ENCODE peak calls at places on chromosome X, in four cellular contexts. L is HCT116, Q is A549, X is K562. K is an unnamed sample.

GRCh38 chrX:138858946-138859345 is 147.4 kb upstream of the FGF13 start:
- DNase-seq in L (no peak), Q (no peak), X (no peak), K (no peak)

GRCh38 chrX:146090732-146091131 is 273.1 kb downstream of the SLITRK2 start:
- DNase-seq in L (no peak), Q (no peak), X (no peak), K (no peak)

GRCh38 chrX:70496491-70496890 is 51.9 kb downstream of the DLG3 start:
- DNase-seq in L (no peak), Q (no peak), X (no peak), K (no peak)

GRCh38 chrX:138917781-138918180 is 206.3 kb upstream of the FGF13 start:
- DNase-seq in L (no peak), Q (no peak), X (no peak), K (no peak)

GRCh38 chrX:87572911-87573310 is 55.3 kb downstream of the KLHL4 start:
- DNase-seq in L (no peak), Q (no peak), X (no peak), K (no peak)

GRCh38 chrX:135087867-135088266 is 32.5 kb downstream of the ETDB start:
- DNase-seq in L (no peak), Q (no peak), X (no peak), K (no peak)

GRCh38 chrX:85994228-85994627 is 53.1 kb downstream of the CHM start:
- DNase-seq in L (no peak), Q (no peak), X (no peak), K (no peak)

GRCh38 chrX:13153796-13154195 is 109.4 kb upstream of the FAM9C start:
- DNase-seq in L (no peak), Q (no peak), X (no peak), K (no peak)

GRCh38 chrX:109632906-109633504 is 8.0 kb upstream of the KCNE5 start:
- DNase-seq in L (no peak), Q (peak), X (peak), K (peak)

GRCh38 chrX:31228415-31228832 is 156.6 kb upstream of the FTHL17 start:
- DNase-seq in L (no peak), Q (no peak), X (no peak), K (no peak)

GRCh38 chrX:138939038-138939437 is 227.5 kb upstream of the FGF13 start:
- DNase-seq in L (no peak), Q (no peak), X (no peak), K (no peak)

GRCh38 chrX:78922754-78923153 is 22.4 kb upstream of the P2RY10 start:
- DNase-seq in L (no peak), Q (no peak), X (no peak), K (no peak)

GRCh38 chrX:66728818-66729271 is 90.0 kb upstream of the EDA2R start:
- DNase-seq in L (no peak), Q (peak), X (peak), K (peak)

GRCh38 chrX:123873956-123874355 is 14.1 kb downstream of the XIAP start:
- DNase-seq in L (no peak), Q (no peak), X (no peak), K (peak)

GRCh38 chrX:149877636-149878035 is 3.3 kb upstream of the MAGEA8 start:
- DNase-seq in L (no peak), Q (peak), X (no peak), K (no peak)

GRCh38 chrX:30643313-30643821 is 9.9 kb upstream of the GK start:
- DNase-seq in L (no peak), Q (no peak), X (no peak), K (no peak)

GRCh38 chrX:21176927-21177571 is 197.2 kb upstream of the CNKSR2 start:
- DNase-seq in L (no peak), Q (peak), X (no peak), K (no peak)

GRCh38 chrX:102950908-102951866 is 14.1 kb downstream of the RAB40AL start:
- DNase-seq in L (peak), Q (peak), X (peak), K (peak)

GRCh38 chrX:103254171-103254824 is 657 bp downstream of the TCEAL8 start:
- DNase-seq in L (peak), Q (peak), X (peak), K (peak)

GRCh38 chrX:83771664-83772063 is 89.3 kb upstream of the CYLC1 start:
- DNase-seq in L (no peak), Q (no peak), X (no peak), K (no peak)

GRCh38 chrX:109716431-109717028 is 16.5 kb downstream of the ACSL4 start:
- DNase-seq in L (no peak), Q (no peak), X (no peak), K (peak)

GRCh38 chrX:125407314-125407713 is 87.6 kb downstream of the TEX13C start:
- DNase-seq in L (no peak), Q (no peak), X (no peak), K (no peak)

GRCh38 chrX:39907964-39908616 is 189.7 kb downstream of the BCOR start:
- DNase-seq in L (peak), Q (peak), X (no peak), K (peak)

GRCh38 chrX:115900425-115900824 is 270.1 kb upstream of the AGTR2 start:
- DNase-seq in L (no peak), Q (no peak), X (no peak), K (no peak)

GRCh38 chrX:9595131-9595530 is 130.3 kb downstream of the TBL1X start:
- DNase-seq in L (no peak), Q (no peak), X (no peak), K (no peak)

GRCh38 chrX:131677655-131678628 is 134.1 kb downstream of the OR13H1 start:
- DNase-seq in L (peak), Q (peak), X (peak), K (peak)

GRCh38 chrX:19611636-19612376 is 96.5 kb upstream of the MAP3K15 start:
- DNase-seq in L (no peak), Q (no peak), X (no peak), K (no peak)

GRCh38 chrX:101265869-101266428 is 25.2 kb downstream of the TAF7L start:
- DNase-seq in L (no peak), Q (no peak), X (no peak), K (peak)

GRCh38 chrX:69705818-69706217 is 89.9 kb downstream of the EDA start:
- DNase-seq in L (no peak), Q (no peak), X (no peak), K (no peak)

GRCh38 chrX:25198253-25198652 is 182.5 kb upstream of the ARX start:
- DNase-seq in L (no peak), Q (no peak), X (no peak), K (no peak)

GRCh38 chrX:63350551-63350950 is 581 bp downstream of the SPIN4 start:
- DNase-seq in L (no peak), Q (peak), X (peak), K (peak)

GRCh38 chrX:86047174-86047991 is at the start of gene CHM:
- DNase-seq in L (peak), Q (peak), X (peak), K (peak)

GRCh38 chrX:29435396-29435795 is 780.0 kb upstream of the MAGEB2 start:
- DNase-seq in L (no peak), Q (no peak), X (no peak), K (peak)

GRCh38 chrX:41148553-41148952 is 63.3 kb downstream of the USP9X start:
- DNase-seq in L (no peak), Q (no peak), X (no peak), K (peak)

GRCh38 chrX:133413218-133413925 is 1.9 kb downstream of the GPC4 start:
- DNase-seq in L (no peak), Q (no peak), X (no peak), K (no peak)

GRCh38 chrX:28189011-28189410 is 207.8 kb upstream of the DCAF8L1 start:
- DNase-seq in L (peak), Q (peak), X (no peak), K (peak)
- TF ChIP-seq MAX in L (no peak), Q (no peak), X (no peak), K (no peak)

GRCh38 chrX:48496660-48497059 is 12.1 kb upstream of the PORCN start:
- DNase-seq in L (no peak), Q (no peak), X (peak), K (no peak)
- TF ChIP-seq MAX in L (no peak), Q (no peak), X (no peak), K (no peak)

DNA sequence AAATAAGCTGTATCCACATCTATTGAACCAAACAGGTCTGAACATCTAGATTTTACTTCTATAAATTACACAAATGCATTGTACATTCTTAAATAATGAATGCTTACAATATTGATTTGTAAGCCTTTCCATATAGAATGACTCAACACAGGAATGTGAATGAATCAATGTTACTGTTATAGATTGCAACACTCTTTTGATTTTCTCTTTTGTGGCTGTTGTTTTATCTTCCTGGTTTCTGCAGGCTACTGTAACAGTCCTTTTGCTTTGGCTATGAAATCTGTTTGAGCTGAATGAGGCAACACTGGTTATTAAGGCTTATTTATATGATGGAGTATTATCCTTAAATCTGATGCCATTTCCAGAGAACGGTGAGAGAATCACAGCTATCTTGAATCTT is 49.5 kb downstream of the GPR50 start:
- DNase-seq in L (no peak), Q (no peak), X (no peak), K (no peak)
- TF ChIP-seq MAX in L (no peak), Q (no peak), X (no peak), K (no peak)

DNA sequence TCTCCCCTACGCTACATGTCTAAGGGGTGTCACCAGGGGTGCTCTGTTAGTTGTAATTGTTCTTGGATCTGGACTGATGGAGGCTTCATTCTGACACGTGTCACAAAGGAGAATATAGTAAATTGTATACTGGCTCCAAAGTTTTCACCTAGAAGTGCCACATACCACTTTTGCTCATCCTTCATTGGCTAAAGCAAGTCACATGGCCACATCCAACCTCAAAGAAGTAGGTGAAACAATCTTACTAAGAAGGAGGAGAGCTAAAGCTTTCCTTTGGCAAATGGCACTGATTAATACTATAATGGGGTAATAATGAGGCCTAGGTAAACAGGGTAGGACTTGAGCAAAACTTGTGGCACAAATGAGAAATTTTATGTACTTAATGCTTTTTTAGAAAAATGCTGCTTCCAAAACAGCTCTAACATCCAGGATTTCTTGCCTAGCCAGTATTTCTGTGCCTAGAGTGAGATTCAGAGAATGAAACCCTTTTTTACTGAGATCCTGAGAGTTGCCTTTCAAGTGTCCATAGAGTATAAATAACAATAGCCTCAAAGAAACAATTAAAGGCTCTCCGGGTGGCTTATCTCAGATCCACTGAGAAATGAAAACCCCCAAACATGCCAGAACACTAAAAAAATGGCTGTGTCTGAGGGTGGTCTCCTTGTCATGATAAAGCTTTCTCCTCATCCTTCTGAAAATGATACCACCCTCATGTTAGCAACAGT is 34.7 kb downstream of the NHS start:
- DNase-seq in L (no peak), Q (no peak), X (no peak), K (no peak)
- TF ChIP-seq MAX in L (no peak), Q (no peak), X (no peak), K (no peak)

DNA sequence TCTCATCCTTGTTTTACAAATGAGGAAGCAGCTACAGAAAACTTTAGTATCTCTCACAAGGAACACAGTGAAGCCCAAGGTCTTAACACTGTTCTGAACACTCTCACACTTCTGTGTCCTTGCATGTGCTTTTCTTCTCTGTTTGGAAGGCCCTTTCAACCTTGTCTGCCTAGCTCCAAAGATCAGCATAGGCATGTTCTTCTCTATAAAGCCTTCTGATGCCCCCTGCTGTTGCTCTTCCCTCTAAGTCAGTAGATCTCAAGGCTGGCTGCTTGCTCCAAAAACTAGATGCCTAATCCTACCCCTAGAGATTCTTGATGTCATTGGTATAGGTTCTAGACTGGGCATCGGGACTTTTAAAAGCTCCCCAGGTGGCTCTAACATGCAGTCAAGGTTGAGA is 5.9 kb downstream of the APOO start:
- DNase-seq in L (peak), Q (peak), X (peak), K (peak)
- TF ChIP-seq MAX in L (no peak), Q (peak), X (no peak), K (no peak)

DNA sequence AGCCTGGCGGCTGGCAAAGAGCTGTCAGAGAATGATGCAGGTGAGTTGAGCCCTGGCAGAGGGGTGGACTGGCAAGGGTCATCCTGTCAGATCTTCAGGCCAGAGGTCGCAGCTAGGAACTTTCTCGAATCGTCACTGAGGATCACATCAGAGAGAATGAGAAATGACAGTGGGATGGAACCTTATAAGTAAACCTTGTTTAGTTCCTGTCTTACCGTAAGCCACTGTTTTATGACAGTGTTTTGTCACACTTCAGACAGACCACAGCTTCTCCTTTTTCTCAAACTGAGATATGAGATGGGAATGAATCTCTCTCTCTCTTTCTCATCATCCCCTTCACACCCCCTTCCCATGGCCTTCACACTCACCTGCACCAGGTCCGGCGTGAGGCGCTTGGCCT is 9.3 kb downstream of the DIPK2B start:
- DNase-seq in L (no peak), Q (no peak), X (no peak), K (no peak)
- TF ChIP-seq MAX in L (no peak), Q (no peak), X (no peak), K (no peak)

DNA sequence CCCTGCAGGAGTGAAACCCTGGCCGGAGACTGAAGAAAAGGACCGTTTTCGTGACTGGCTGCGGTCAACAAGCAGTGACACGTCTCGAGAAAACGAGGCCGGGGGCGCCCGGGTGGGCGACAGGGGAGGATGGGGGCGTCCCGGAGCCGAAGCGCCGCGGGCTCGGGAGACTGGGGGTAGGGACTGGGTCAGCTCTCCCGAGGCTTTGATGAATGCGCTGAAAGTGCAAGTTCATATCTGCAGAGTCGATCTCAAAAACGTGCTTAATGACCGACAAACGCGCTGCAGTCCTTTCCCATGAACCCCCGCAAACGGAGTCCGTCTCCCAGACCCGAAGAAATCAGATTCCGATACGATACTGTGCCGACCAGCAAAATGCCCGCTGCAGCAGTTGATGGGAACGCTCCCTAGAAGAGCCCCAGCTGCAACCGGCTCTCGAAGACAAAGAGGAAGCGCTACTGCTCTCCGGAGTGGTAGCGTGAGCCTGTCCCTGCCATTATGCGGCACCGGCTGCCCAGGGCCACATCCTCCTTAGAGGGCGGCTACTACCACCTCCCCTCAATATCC is 806 bp upstream of the CD99L2 start:
- DNase-seq in L (no peak), Q (peak), X (peak), K (peak)
- TF ChIP-seq MAX in L (no peak), Q (no peak), X (no peak), K (no peak)

GRCh38 chrX:1725472-1725871 is 110.6 kb downstream of the ASMT start:
- DNase-seq in L (no peak), Q (no peak), X (no peak), K (no peak)

GRCh38 chrX:1727531-1728027 is 112.7 kb downstream of the ASMT start:
- DNase-seq in L (peak), Q (peak), X (no peak), K (no peak)
- TF ChIP-seq MAX in L (peak), Q (peak), X (no peak), K (no peak)

GRCh38 chrX:45740291-45740690 is 539.6 kb upstream of the DIPK2B start:
- DNase-seq in L (no peak), Q (no peak), X (no peak), K (no peak)

GRCh38 chrX:45747905-45748304 is 547.2 kb upstream of the DIPK2B start:
- DNase-seq in L (no peak), Q (no peak), X (no peak), K (no peak)

GRCh38 chrX:45743906-45744625 is 543.4 kb upstream of the DIPK2B start:
- DNase-seq in L (no peak), Q (no peak), X (no peak), K (peak)

GRCh38 chrX:45745479-45745878 is 544.8 kb upstream of the DIPK2B start:
- DNase-seq in L (no peak), Q (no peak), X (no peak), K (no peak)

GRCh38 chrX:45743081-45743533 is 542.4 kb upstream of the DIPK2B start:
- DNase-seq in L (peak), Q (peak), X (no peak), K (peak)
- TF ChIP-seq MAX in L (no peak), Q (no peak), X (no peak), K (no peak)

GRCh38 chrX:46918434-46918833 is 6.2 kb downstream of the JADE3 start:
- DNase-seq in L (no peak), Q (no peak), X (no peak), K (no peak)
- TF ChIP-seq MAX in L (no peak), Q (no peak), X (no peak), K (no peak)